ENCODE peak calls at places on chromosomes 5 and 9, in nine cellular contexts. One of them, this sample, is unnamed.

GRCh38 chr9:93092171-93092991 is 3.6 kb upstream of the CARD19 start:
- DNase-seq in activated naive CD8-positive, alpha-beta T cell treated with anti-CD3 and anti-CD28 coated beads for 36 hours: no peak
- DNase-seq in colonic mucosa: peak; percentile 17
- DNase-seq in stimulated activated CD8-positive, alpha-beta memory T cell treated with anti-CD3 and anti-CD28 coated beads, Interleukin-4, amount 100 ng/mL, for 1 hour: no peak
- DNase-seq in HCT116: no peak
- DNase-seq in cardiac septum: peak; percentile 64
- DNase-seq in GM03348: no peak
- DNase-seq in M059J: no peak
- DNase-seq in central memory CD4-positive, alpha-beta T cell: no peak
- DNase-seq in this sample: no peak

GRCh38 chr9:7844283-7844682 is 44.7 kb upstream of the DMAC1 start:
- DNase-seq in HCT116: no peak
- DNase-seq in stimulated activated CD8-positive, alpha-beta memory T cell treated with anti-CD3 and anti-CD28 coated beads, Interleukin-4, amount 100 ng/mL, for 1 hour: no peak
- DNase-seq in GM03348: no peak
- DNase-seq in activated naive CD8-positive, alpha-beta T cell treated with anti-CD3 and anti-CD28 coated beads for 36 hours: no peak
- DNase-seq in central memory CD4-positive, alpha-beta T cell: peak; percentile 17
- DNase-seq in M059J: no peak
- DNase-seq in cardiac septum: no peak
- DNase-seq in colonic mucosa: peak; percentile 23
- DNase-seq in this sample: no peak

GRCh38 chr5:100903036-100903887 is at the start of gene ST8SIA4:
- DNase-seq in GM03348: no peak
- DNase-seq in stimulated activated CD8-positive, alpha-beta memory T cell treated with anti-CD3 and anti-CD28 coated beads, Interleukin-4, amount 100 ng/mL, for 1 hour: peak; percentile 73
- DNase-seq in HCT116: no peak
- DNase-seq in activated naive CD8-positive, alpha-beta T cell treated with anti-CD3 and anti-CD28 coated beads for 36 hours: peak; percentile 92
- DNase-seq in colonic mucosa: peak; percentile 84
- DNase-seq in central memory CD4-positive, alpha-beta T cell: peak; percentile 89
- DNase-seq in M059J: peak; percentile 7
- DNase-seq in cardiac septum: peak; percentile 96
- DNase-seq in this sample: no peak

GRCh38 chr5:107980923-107981748 is 310.4 kb upstream of the EFNA5 start:
- DNase-seq in central memory CD4-positive, alpha-beta T cell: no peak
- DNase-seq in stimulated activated CD8-positive, alpha-beta memory T cell treated with anti-CD3 and anti-CD28 coated beads, Interleukin-4, amount 100 ng/mL, for 1 hour: no peak
- DNase-seq in GM03348: no peak
- DNase-seq in activated naive CD8-positive, alpha-beta T cell treated with anti-CD3 and anti-CD28 coated beads for 36 hours: no peak
- DNase-seq in HCT116: no peak
- DNase-seq in colonic mucosa: no peak
- DNase-seq in cardiac septum: no peak
- DNase-seq in M059J: no peak
- DNase-seq in this sample: no peak

GRCh38 chr5:17378346-17378984 is 119.6 kb upstream of the TAF11L2 start:
- DNase-seq in HCT116: no peak
- DNase-seq in stimulated activated CD8-positive, alpha-beta memory T cell treated with anti-CD3 and anti-CD28 coated beads, Interleukin-4, amount 100 ng/mL, for 1 hour: no peak
- DNase-seq in cardiac septum: no peak
- DNase-seq in colonic mucosa: no peak
- DNase-seq in central memory CD4-positive, alpha-beta T cell: no peak
- DNase-seq in activated naive CD8-positive, alpha-beta T cell treated with anti-CD3 and anti-CD28 coated beads for 36 hours: no peak
- DNase-seq in M059J: peak; percentile 76
- DNase-seq in GM03348: peak; percentile 52
- DNase-seq in this sample: peak; percentile 66

GRCh38 chr9:87704342-87704741 is 21.6 kb upstream of the CTSL start:
- DNase-seq in GM03348: no peak
- DNase-seq in activated naive CD8-positive, alpha-beta T cell treated with anti-CD3 and anti-CD28 coated beads for 36 hours: no peak
- DNase-seq in stimulated activated CD8-positive, alpha-beta memory T cell treated with anti-CD3 and anti-CD28 coated beads, Interleukin-4, amount 100 ng/mL, for 1 hour: no peak
- DNase-seq in central memory CD4-positive, alpha-beta T cell: no peak
- DNase-seq in M059J: no peak
- DNase-seq in cardiac septum: no peak
- DNase-seq in HCT116: no peak
- DNase-seq in colonic mucosa: no peak
- DNase-seq in this sample: no peak

GRCh38 chr5:115511632-115512031 is 32.9 kb downstream of the FEM1C start:
- DNase-seq in M059J: no peak
- DNase-seq in cardiac septum: no peak
- DNase-seq in activated naive CD8-positive, alpha-beta T cell treated with anti-CD3 and anti-CD28 coated beads for 36 hours: no peak
- DNase-seq in GM03348: no peak
- DNase-seq in colonic mucosa: no peak
- DNase-seq in stimulated activated CD8-positive, alpha-beta memory T cell treated with anti-CD3 and anti-CD28 coated beads, Interleukin-4, amount 100 ng/mL, for 1 hour: no peak
- DNase-seq in central memory CD4-positive, alpha-beta T cell: no peak
- DNase-seq in HCT116: no peak
- DNase-seq in this sample: no peak

GRCh38 chr5:157280927-157281326 is 15.0 kb downstream of the CYFIP2 start:
- DNase-seq in HCT116: no peak
- DNase-seq in stimulated activated CD8-positive, alpha-beta memory T cell treated with anti-CD3 and anti-CD28 coated beads, Interleukin-4, amount 100 ng/mL, for 1 hour: no peak
- DNase-seq in central memory CD4-positive, alpha-beta T cell: no peak
- DNase-seq in cardiac septum: no peak
- DNase-seq in activated naive CD8-positive, alpha-beta T cell treated with anti-CD3 and anti-CD28 coated beads for 36 hours: no peak
- DNase-seq in colonic mucosa: no peak
- DNase-seq in GM03348: peak; percentile 77
- DNase-seq in M059J: no peak
- DNase-seq in this sample: peak; percentile 57

GRCh38 chr9:33498387-33498786 is 24.7 kb upstream of the NOL6 start:
- DNase-seq in stimulated activated CD8-positive, alpha-beta memory T cell treated with anti-CD3 and anti-CD28 coated beads, Interleukin-4, amount 100 ng/mL, for 1 hour: no peak
- DNase-seq in cardiac septum: no peak
- DNase-seq in HCT116: no peak
- DNase-seq in M059J: peak; percentile 39
- DNase-seq in GM03348: peak; percentile 3
- DNase-seq in activated naive CD8-positive, alpha-beta T cell treated with anti-CD3 and anti-CD28 coated beads for 36 hours: no peak
- DNase-seq in colonic mucosa: no peak
- DNase-seq in central memory CD4-positive, alpha-beta T cell: no peak
- DNase-seq in this sample: no peak

GRCh38 chr5:128596071-128596470 is 58.0 kb upstream of the FBN2 start:
- DNase-seq in M059J: no peak
- DNase-seq in HCT116: no peak
- DNase-seq in activated naive CD8-positive, alpha-beta T cell treated with anti-CD3 and anti-CD28 coated beads for 36 hours: no peak
- DNase-seq in colonic mucosa: no peak
- DNase-seq in central memory CD4-positive, alpha-beta T cell: no peak
- DNase-seq in stimulated activated CD8-positive, alpha-beta memory T cell treated with anti-CD3 and anti-CD28 coated beads, Interleukin-4, amount 100 ng/mL, for 1 hour: no peak
- DNase-seq in cardiac septum: no peak
- DNase-seq in GM03348: no peak
- DNase-seq in this sample: no peak

GRCh38 chr5:151863566-151863965 is 61.1 kb downstream of the GLRA1 start:
- DNase-seq in colonic mucosa: no peak
- DNase-seq in central memory CD4-positive, alpha-beta T cell: no peak
- DNase-seq in GM03348: no peak
- DNase-seq in stimulated activated CD8-positive, alpha-beta memory T cell treated with anti-CD3 and anti-CD28 coated beads, Interleukin-4, amount 100 ng/mL, for 1 hour: no peak
- DNase-seq in activated naive CD8-positive, alpha-beta T cell treated with anti-CD3 and anti-CD28 coated beads for 36 hours: no peak
- DNase-seq in HCT116: no peak
- DNase-seq in M059J: no peak
- DNase-seq in cardiac septum: no peak
- DNase-seq in this sample: no peak

GRCh38 chr5:125134216-125135081 is 388.0 kb upstream of the ZNF608 start:
- DNase-seq in colonic mucosa: no peak
- DNase-seq in GM03348: peak; percentile 30
- DNase-seq in central memory CD4-positive, alpha-beta T cell: no peak
- DNase-seq in HCT116: peak; percentile 15
- DNase-seq in activated naive CD8-positive, alpha-beta T cell treated with anti-CD3 and anti-CD28 coated beads for 36 hours: no peak
- DNase-seq in stimulated activated CD8-positive, alpha-beta memory T cell treated with anti-CD3 and anti-CD28 coated beads, Interleukin-4, amount 100 ng/mL, for 1 hour: no peak
- DNase-seq in M059J: peak; percentile 91
- DNase-seq in cardiac septum: no peak
- DNase-seq in this sample: peak; percentile 50

GRCh38 chr5:136007271-136007670 is 21.5 kb upstream of the TGFBI start:
- DNase-seq in GM03348: no peak
- DNase-seq in stimulated activated CD8-positive, alpha-beta memory T cell treated with anti-CD3 and anti-CD28 coated beads, Interleukin-4, amount 100 ng/mL, for 1 hour: no peak
- DNase-seq in central memory CD4-positive, alpha-beta T cell: no peak
- DNase-seq in activated naive CD8-positive, alpha-beta T cell treated with anti-CD3 and anti-CD28 coated beads for 36 hours: no peak
- DNase-seq in M059J: peak; percentile 29
- DNase-seq in colonic mucosa: peak; percentile 2
- DNase-seq in HCT116: no peak
- DNase-seq in cardiac septum: no peak
- DNase-seq in this sample: no peak

GRCh38 chr5:142151436-142152382 is 43.1 kb downstream of the NDFIP1 start:
- DNase-seq in central memory CD4-positive, alpha-beta T cell: peak; percentile 56
- DNase-seq in M059J: peak; percentile 64
- DNase-seq in stimulated activated CD8-positive, alpha-beta memory T cell treated with anti-CD3 and anti-CD28 coated beads, Interleukin-4, amount 100 ng/mL, for 1 hour: peak; percentile 16
- DNase-seq in colonic mucosa: peak; percentile 67
- DNase-seq in GM03348: peak; percentile 70
- DNase-seq in HCT116: peak; percentile 63
- DNase-seq in activated naive CD8-positive, alpha-beta T cell treated with anti-CD3 and anti-CD28 coated beads for 36 hours: peak; percentile 20
- DNase-seq in cardiac septum: no peak
- DNase-seq in this sample: peak; percentile 50

GRCh38 chr5:38994329-38994927 is 79.8 kb downstream of the RICTOR start:
- DNase-seq in GM03348: peak; percentile 64
- DNase-seq in central memory CD4-positive, alpha-beta T cell: peak; percentile 8
- DNase-seq in colonic mucosa: peak; percentile 26
- DNase-seq in stimulated activated CD8-positive, alpha-beta memory T cell treated with anti-CD3 and anti-CD28 coated beads, Interleukin-4, amount 100 ng/mL, for 1 hour: no peak
- DNase-seq in cardiac septum: no peak
- DNase-seq in M059J: peak; percentile 66
- DNase-seq in HCT116: peak; percentile 4
- DNase-seq in activated naive CD8-positive, alpha-beta T cell treated with anti-CD3 and anti-CD28 coated beads for 36 hours: no peak
- DNase-seq in this sample: peak; percentile 57